ENCODE peak calls at places on chromosomes 7 and 10, in four cellular contexts. Y, D, U and X are unnamed samples.

GRCh38 chr7:75762350-75762917 is 9.6 kb downstream of the CCL26 start:
- DNase-seq in Y (peak; percentile 55), D (no peak), U (no peak), X (no peak)

GRCh38 chr10:30227481-30227880 is 121.6 kb downstream of the MTPAP start:
- DNase-seq in Y (no peak), D (no peak), U (no peak), X (no peak)

GRCh38 chr10:122112021-122112616 is 123.2 kb downstream of the TACC2 start:
- DNase-seq in Y (no peak), D (no peak), U (no peak), X (no peak)

GRCh38 chr7:71580027-71580426 is 448.1 kb downstream of the GALNT17 start:
- DNase-seq in Y (no peak), D (no peak), U (no peak), X (no peak)

GRCh38 chr7:114088541-114088940 is 169.7 kb upstream of the PPP1R3A start:
- DNase-seq in Y (no peak), D (no peak), U (no peak), X (no peak)

GRCh38 chr7:464712-465461 is 54.8 kb downstream of the PDGFA start:
- DNase-seq in Y (no peak), D (peak; percentile 71), U (peak; percentile 19), X (no peak)

GRCh38 chr7:111931016-111931517 is 275.1 kb downstream of the DOCK4 start:
- DNase-seq in Y (no peak), D (no peak), U (no peak), X (no peak)

GRCh38 chr7:2164156-2164555 is 68.6 kb downstream of the MAD1L1 start:
- DNase-seq in Y (no peak), D (peak; percentile 20), U (no peak), X (no peak)

GRCh38 chr7:34723866-34724490 is 66.0 kb downstream of the NPSR1 start:
- DNase-seq in Y (no peak), D (no peak), U (no peak), X (no peak)

GRCh38 chr7:234712-235553 is 42.6 kb downstream of the FAM20C start:
- DNase-seq in Y (peak; percentile 94), D (no peak), U (peak; percentile 83), X (peak; percentile 81)

GRCh38 chr7:1430056-1430845 is 29.0 kb downstream of the MICALL2 start:
- DNase-seq in Y (no peak), D (no peak), U (no peak), X (no peak)

GRCh38 chr10:71314028-71314693 is 4.9 kb upstream of the SLC29A3 start:
- DNase-seq in Y (no peak), D (no peak), U (no peak), X (peak; percentile 60)

GRCh38 chr10:48981310-48981907 is 41.8 kb upstream of the LRRC18 start:
- DNase-seq in Y (no peak), D (no peak), U (peak; percentile 77), X (peak; percentile 64)

GRCh38 chr7:105776068-105776790 is 100.2 kb downstream of the ATXN7L1 start:
- DNase-seq in Y (peak; percentile 99), D (no peak), U (no peak), X (peak; percentile 80)

GRCh38 chr10:119341236-119342016 is 134.1 kb downstream of the GRK5 start:
- DNase-seq in Y (no peak), D (no peak), U (no peak), X (no peak)

GRCh38 chr10:126243306-126243705 is 145.0 kb downstream of the ADAM12 start:
- DNase-seq in Y (no peak), D (no peak), U (no peak), X (no peak)

GRCh38 chr7:115494529-115495147 is 535.9 kb downstream of the TFEC start:
- DNase-seq in Y (no peak), D (no peak), U (no peak), X (no peak)

GRCh38 chr7:47473499-47474210 is 108.3 kb downstream of the TNS3 start:
- DNase-seq in Y (no peak), D (no peak), U (no peak), X (no peak)

GRCh38 chr10:14415676-14416307 is 85.1 kb upstream of the FRMD4A start:
- DNase-seq in Y (no peak), D (no peak), U (no peak), X (no peak)

GRCh38 chr7:157474685-157475084 is 137.9 kb downstream of the DNAJB6 start:
- DNase-seq in Y (no peak), D (no peak), U (no peak), X (no peak)

GRCh38 chr10:3057946-3058345 is 9.4 kb upstream of the PFKP start:
- DNase-seq in Y (no peak), D (no peak), U (no peak), X (no peak)

GRCh38 chr10:22649390-22649841 is 65.0 kb downstream of the PIP4K2A start:
- DNase-seq in Y (no peak), D (no peak), U (no peak), X (no peak)

GRCh38 chr10:32577448-32577847 is 131.5 kb downstream of the CCDC7 start:
- DNase-seq in Y (no peak), D (no peak), U (no peak), X (no peak)

GRCh38 chr7:96330193-96330592 is 8.3 kb upstream of the SLC25A13 start:
- DNase-seq in Y (no peak), D (no peak), U (no peak), X (no peak)

DNA sequence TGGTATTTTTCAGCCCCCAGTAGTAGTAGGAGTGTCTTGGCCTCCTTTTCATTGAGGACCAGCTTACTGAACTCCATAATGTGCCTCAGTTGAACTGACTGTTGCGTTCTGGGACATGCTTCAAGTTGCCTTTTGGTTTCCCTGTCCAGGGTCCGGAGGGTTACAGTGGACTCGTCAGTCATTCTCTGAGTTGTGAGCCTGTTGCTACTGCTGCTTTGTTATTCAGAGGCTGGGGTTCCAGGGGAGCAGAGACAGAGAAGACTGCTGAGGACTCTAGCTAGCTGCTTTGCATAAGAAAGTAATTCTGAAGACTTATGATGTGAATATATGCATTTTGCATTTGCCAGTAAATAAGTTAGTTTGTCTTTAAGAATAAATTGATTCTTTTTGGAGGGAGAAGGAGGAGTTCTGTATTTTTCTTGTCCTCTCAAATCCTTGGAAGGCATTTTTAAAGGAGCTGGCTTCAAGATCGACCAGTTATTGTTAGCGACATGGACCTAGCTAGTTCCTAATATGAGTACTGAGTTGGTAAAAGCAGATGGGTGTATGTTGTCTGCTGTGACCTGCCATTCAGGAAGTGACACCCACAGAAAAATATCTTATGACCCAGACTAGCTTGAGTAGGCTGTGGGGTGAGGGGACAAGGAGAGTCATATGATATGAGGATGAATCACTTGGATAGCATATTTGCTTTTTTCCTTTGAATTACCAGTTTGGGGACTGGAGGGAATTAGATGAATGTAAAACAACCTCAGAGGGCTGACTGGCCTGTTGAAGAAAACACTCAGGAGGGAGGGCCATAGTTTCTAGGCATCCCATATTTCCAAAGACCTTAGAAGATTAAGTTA is 8.3 kb downstream of the PI4K2A start:
- DNase-seq in Y (peak; percentile 93), D (no peak), U (peak; percentile 36), X (no peak)
- H3K4me3 ChIP-seq in Y (peak overlapping the region; percentile 29), D (no peak overlapping the region), U (no peak overlapping the region), X (no peak overlapping the region)

DNA sequence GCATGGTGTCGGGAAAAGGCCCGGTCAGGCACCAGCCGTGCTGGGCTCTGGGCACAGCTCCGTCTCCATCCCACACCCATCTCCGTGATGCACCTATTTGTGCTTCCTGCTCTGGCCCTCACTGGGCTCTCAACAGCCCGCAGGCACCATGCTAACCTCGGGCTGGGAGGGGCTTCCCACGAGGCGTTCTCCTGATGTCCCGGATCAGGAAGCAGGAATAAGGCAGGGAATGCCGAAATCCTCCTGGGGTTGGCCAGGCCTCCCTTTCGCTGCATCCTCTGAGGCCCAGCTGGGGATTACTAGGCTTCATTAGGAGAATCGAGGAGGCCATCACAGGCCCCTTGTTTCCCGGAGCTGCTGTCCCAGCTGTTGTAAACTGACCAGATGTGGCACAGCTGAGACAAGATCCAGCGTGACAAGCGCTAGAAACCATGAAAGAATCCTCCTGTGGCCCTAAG is 72.0 kb downstream of the FAM53B start:
- DNase-seq in Y (no peak), D (no peak), U (no peak), X (no peak)
- H3K27ac ChIP-seq in Y (no peak overlapping the region), D (peak overlapping the region; percentile 63), U (peak overlapping the region; percentile 49), X (peak overlapping the region; percentile 58)

GRCh38 chr7:129908181-129908580 is 44.6 kb downstream of the UBE2H start:
- DNase-seq in Y (no peak), D (no peak), U (no peak), X (no peak)

GRCh38 chr7:129902788-129903422 is 49.9 kb downstream of the UBE2H start:
- DNase-seq in Y (no peak), D (no peak), U (no peak), X (no peak)

GRCh38 chr7:129907122-129907741 is 45.5 kb downstream of the UBE2H start:
- DNase-seq in Y (no peak), D (no peak), U (no peak), X (no peak)

GRCh38 chr7:129906700-129907099 is 46.1 kb downstream of the UBE2H start:
- DNase-seq in Y (no peak), D (no peak), U (no peak), X (no peak)

DNA sequence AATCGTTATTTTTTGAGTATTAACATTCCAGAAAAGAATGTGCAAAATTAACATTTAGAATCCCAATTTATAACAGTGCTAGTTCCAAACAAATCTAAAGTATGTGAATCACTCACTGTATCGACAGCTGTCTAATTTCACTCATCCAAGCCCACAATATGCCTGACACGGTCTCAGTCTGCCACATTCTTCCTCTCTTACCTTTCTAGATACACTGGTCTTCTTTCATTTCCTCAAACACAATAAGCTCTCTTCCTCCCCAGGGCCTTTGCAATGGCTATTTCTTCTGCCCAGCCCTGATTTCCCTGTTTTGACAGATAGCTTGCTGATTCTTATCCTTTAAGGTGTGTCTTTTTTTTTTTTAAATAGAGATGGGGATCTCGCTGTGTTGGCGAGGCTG is 48.8 kb downstream of the UBE2H start:
- DNase-seq in Y (no peak), D (no peak), U (no peak), X (no peak)
- H3K4me1 ChIP-seq in Y (no peaks in the 10 kb centered on the region), D (peaks cover 55% of the 10 kb centered on the region), U (peaks cover 22% of the 10 kb centered on the region), X (peaks cover 80% of the 10 kb centered on the region)

GRCh38 chr7:123191132-123191531 is 8.6 kb downstream of the SLC13A1 start:
- DNase-seq in Y (peak; percentile 54), D (no peak), U (no peak), X (no peak)
- H3K4me3 ChIP-seq in Y (no peak overlapping the region), D (no peak overlapping the region), U (no peak overlapping the region), X (no peak overlapping the region)